ENCODE peak calls at places on chromosomes 12 and 14, in seven cellular contexts. V, P, B, T, M, Z and W are unnamed samples.

GRCh38 chr14:60723218-60724079 is 702 bp downstream of the SIX4 start:
- DNase-seq in V (peak), P (peak), B (peak), T (peak), M (peak), Z (peak), W (no peak)

GRCh38 chr12:124705545-124706138 is 138.2 kb upstream of the NCOR2 start:
- DNase-seq in V (no peak), P (no peak), B (no peak), T (no peak), M (no peak), Z (no peak), W (no peak)

GRCh38 chr12:55675671-55676070 is 32.0 kb downstream of the ITGA7 start:
- DNase-seq in V (no peak), P (no peak), B (no peak), T (no peak), M (no peak), Z (no peak), W (no peak)

GRCh38 chr12:52741378-52742195 is 35.6 kb downstream of the KRT76 start:
- DNase-seq in V (peak), P (peak), B (peak), T (peak), M (peak), Z (peak), W (peak)

GRCh38 chr12:47946413-47947107 is 16.8 kb upstream of the TMEM106C start:
- DNase-seq in V (no peak), P (peak), B (no peak), T (no peak), M (no peak), Z (peak), W (peak)

GRCh38 chr14:60350366-60350720 is 101.3 kb downstream of the PPM1A start:
- DNase-seq in V (peak), P (no peak), B (no peak), T (no peak), M (no peak), Z (no peak), W (no peak)

GRCh38 chr12:80175307-80175930 is 76.1 kb downstream of the OTOGL start:
- DNase-seq in V (no peak), P (no peak), B (no peak), T (no peak), M (no peak), Z (no peak), W (no peak)

GRCh38 chr12:64610660-64611429 is 550 bp downstream of the RASSF3 start:
- DNase-seq in V (peak), P (peak), B (peak), T (peak), M (peak), Z (peak), W (peak)

GRCh38 chr12:118694128-118694775 is 287.1 kb upstream of the SRRM4 start:
- DNase-seq in V (no peak), P (no peak), B (no peak), T (no peak), M (no peak), Z (no peak), W (no peak)

GRCh38 chr14:28690029-28690683 is 76.4 kb upstream of the FOXG1 start:
- DNase-seq in V (no peak), P (no peak), B (no peak), T (no peak), M (no peak), Z (no peak), W (no peak)

GRCh38 chr14:92568621-92569479 is 55.3 kb downstream of the RIN3 start:
- DNase-seq in V (no peak), P (no peak), B (peak), T (no peak), M (peak), Z (no peak), W (no peak)

GRCh38 chr14:100709252-100709955 is 17.3 kb upstream of the DLK1 start:
- DNase-seq in V (peak), P (peak), B (peak), T (peak), M (no peak), Z (peak), W (no peak)

GRCh38 chr12:49428652-49429549 is 61.6 kb downstream of the SPATS2 start:
- DNase-seq in V (no peak), P (peak), B (no peak), T (peak), M (no peak), Z (peak), W (no peak)

GRCh38 chr14:70601162-70601561 is 707 bp upstream of the MED6 start:
- DNase-seq in V (no peak), P (no peak), B (no peak), T (no peak), M (no peak), Z (peak), W (no peak)

GRCh38 chr14:75522224-75522764 is at the start of gene BATF:
- DNase-seq in V (no peak), P (no peak), B (peak), T (no peak), M (peak), Z (no peak), W (peak)